ENCODE peak calls at places on chromosome 5, in four cellular contexts. H, O, V and L are unnamed samples.

GRCh38 chr5:112957970-112958773 is 18.4 kb upstream of the DCP2 start:
- DNase-seq in O (no peak), V (peak), H (peak), L (no peak)

GRCh38 chr5:151496041-151496484 is 48.7 kb downstream of the SLC36A1 start:
- DNase-seq in V (no peak), H (no peak), O (peak), L (no peak)

GRCh38 chr5:131534995-131535394 is 100.0 kb downstream of the RAPGEF6 start:
- DNase-seq in O (no peak), V (no peak), H (no peak), L (no peak)

GRCh38 chr5:68277427-68277826 is 61.9 kb downstream of the PIK3R1 start:
- DNase-seq in O (no peak), V (no peak), H (no peak), L (no peak)

GRCh38 chr5:33994845-33995244 is 10.4 kb upstream of the SLC45A2 start:
- DNase-seq in V (no peak), H (no peak), O (no peak), L (no peak)

GRCh38 chr5:13664377-13664776 is 280.1 kb downstream of the DNAH5 start:
- DNase-seq in H (no peak), O (no peak), V (no peak), L (no peak)

GRCh38 chr5:177982956-177983355 is 13.1 kb downstream of the PROP1 start:
- DNase-seq in V (no peak), O (no peak), H (no peak), L (no peak)

GRCh38 chr5:150295172-150295611 is 5.6 kb upstream of the CAMK2A start:
- DNase-seq in V (no peak), H (no peak), O (no peak), L (no peak)

GRCh38 chr5:170860818-170861217 is 1.0 kb upstream of the RANBP17 start:
- DNase-seq in O (no peak), V (no peak), H (no peak), L (no peak)

GRCh38 chr5:61640631-61641030 is 308.6 kb downstream of the ZSWIM6 start:
- DNase-seq in O (no peak), H (no peak), V (no peak), L (no peak)

GRCh38 chr5:157670662-157671591 is at the start of gene C5orf52:
- DNase-seq in V (peak), O (no peak), H (no peak), L (peak)

GRCh38 chr5:35420200-35420599 is 189.9 kb upstream of the PRLR start:
- DNase-seq in H (no peak), V (no peak), O (no peak), L (no peak)

GRCh38 chr5:38189031-38189632 is 69.2 kb upstream of the EGFLAM start:
- DNase-seq in H (no peak), O (no peak), V (no peak), L (no peak)

GRCh38 chr5:107968465-107968864 is 297.7 kb upstream of the EFNA5 start:
- DNase-seq in O (no peak), V (no peak), H (no peak), L (no peak)

GRCh38 chr5:149608936-149609502 is 27.7 kb downstream of the ARHGEF37 start:
- DNase-seq in O (no peak), V (no peak), H (no peak), L (no peak)

GRCh38 chr5:129460951-129461815 is 1.1 kb downstream of the ADAMTS19 start:
- DNase-seq in O (peak), V (no peak), H (peak), L (peak)

GRCh38 chr5:143106175-143106574 is 297.3 kb downstream of the NR3C1 start:
- DNase-seq in H (no peak), V (no peak), O (no peak), L (peak)

GRCh38 chr5:136013559-136013958 is 15.2 kb upstream of the TGFBI start:
- DNase-seq in V (no peak), O (no peak), H (no peak), L (no peak)

GRCh38 chr5:164235176-164235914 is 729.9 kb downstream of the MAT2B start:
- DNase-seq in V (no peak), O (no peak), H (no peak), L (no peak)

GRCh38 chr5:88745093-88745696 is 137.8 kb downstream of the MEF2C start:
- DNase-seq in V (no peak), H (no peak), O (no peak), L (no peak)

GRCh38 chr5:133930061-133930823 is 38.2 kb downstream of the C5orf15 start:
- DNase-seq in O (no peak), H (peak), V (no peak), L (no peak)

GRCh38 chr5:16179511-16179935 is at the start of gene MARCHF11:
- DNase-seq in V (no peak), H (no peak), O (peak), L (peak)

GRCh38 chr5:166251786-166252185 is 2039.7 kb upstream of the WWC1 start:
- DNase-seq in V (no peak), H (no peak), O (no peak), L (no peak)

GRCh38 chr5:176157656-176158055 is 80.6 kb upstream of the SIMC1 start:
- DNase-seq in V (no peak), H (no peak), O (no peak), L (no peak)

GRCh38 chr5:159048298-159048697 is 51.4 kb downstream of the EBF1 start:
- DNase-seq in H (no peak), V (no peak), O (no peak), L (no peak)

GRCh38 chr5:112333236-112333850 is 85.7 kb downstream of the EPB41L4A start:
- DNase-seq in O (no peak), H (no peak), V (no peak), L (no peak)

DNA sequence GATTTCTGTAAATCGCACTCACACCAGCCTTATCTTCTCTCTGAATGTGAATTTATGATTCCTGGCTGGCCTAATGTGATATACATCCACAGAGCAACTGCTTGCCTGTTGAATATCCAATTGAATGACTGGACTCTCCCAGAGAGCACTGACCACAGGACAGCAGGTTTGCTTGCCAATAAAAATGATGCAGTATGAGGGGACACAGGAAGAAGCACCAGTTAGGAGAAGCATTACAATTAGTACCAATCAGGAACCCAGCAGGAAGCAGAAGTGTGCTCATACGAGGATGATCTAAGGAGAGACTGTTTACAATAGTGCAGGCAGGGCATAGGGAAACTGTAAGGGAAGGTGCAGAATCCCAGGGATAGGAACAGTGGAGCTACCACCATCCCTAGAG is 127.2 kb upstream of the ZNF366 start:
- DNase-seq in O (no peak), V (no peak), H (no peak), L (no peak)
- TF ChIP-seq NRF1 in O (no peak), V (no peak), H (no peak), L (no peak)

GRCh38 chr5:52800394-52801213 is 12.9 kb downstream of the ITGA1 start:
- DNase-seq in O (peak), V (no peak), H (peak), L (peak)
- TF ChIP-seq CHD2 in O (no peak), V (no peak), H (no peak), L (no peak)

DNA sequence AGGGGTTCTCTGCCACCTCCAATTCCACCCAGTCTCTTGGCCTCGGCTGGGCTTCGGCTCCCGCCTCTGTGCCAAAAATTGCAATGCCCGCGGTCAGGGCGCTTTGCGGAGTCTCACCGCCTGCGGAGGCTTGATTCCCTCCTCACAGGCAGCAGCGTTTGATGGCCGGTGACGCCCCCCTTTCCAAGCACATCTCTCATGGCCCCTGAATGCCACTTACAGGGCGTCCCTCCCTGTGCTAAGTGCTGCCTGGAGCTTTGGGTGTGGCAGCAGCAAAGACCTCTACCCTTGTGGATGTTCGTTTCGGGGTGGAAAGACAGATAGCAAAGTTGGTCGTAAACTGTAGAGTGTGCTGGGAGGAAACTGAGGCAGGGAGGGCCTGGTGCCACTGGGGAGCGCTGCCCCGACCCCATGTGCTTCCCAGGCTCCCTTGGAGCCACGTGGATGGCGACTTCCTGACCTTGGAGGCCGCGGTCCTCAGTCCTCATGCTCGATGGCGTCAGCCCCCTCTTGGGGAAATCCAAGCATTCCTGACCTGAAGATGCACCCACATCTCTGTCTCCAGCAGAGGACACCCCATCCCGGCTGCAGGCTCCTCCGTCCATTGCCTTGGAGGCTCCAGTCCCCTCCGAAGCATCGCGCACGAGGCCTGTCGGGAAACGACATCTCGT is 249.2 kb upstream of the IRX4 start:
- DNase-seq in V (no peak), H (no peak), O (no peak), L (no peak)
- TF ChIP-seq NRF1 in V (no peak), H (no peak), O (no peak), L (no peak)

GRCh38 chr5:96725257-96725656 is 63.1 kb downstream of the CAST start:
- DNase-seq in H (no peak), O (no peak), V (no peak), L (no peak)
- TF ChIP-seq CHD2 in H (no peak), O (no peak), V (no peak), L (no peak)

GRCh38 chr5:59001154-59001553 is 418.3 kb downstream of the RAB3C start:
- DNase-seq in O (no peak), H (no peak), V (no peak), L (peak)

GRCh38 chr5:58998539-58998938 is 415.7 kb downstream of the RAB3C start:
- DNase-seq in V (no peak), H (no peak), O (no peak), L (no peak)

GRCh38 chr5:59002162-59002825 is 419.4 kb downstream of the RAB3C start:
- DNase-seq in V (no peak), H (no peak), O (no peak), L (no peak)

GRCh38 chr5:59001716-59002115 is 418.8 kb downstream of the RAB3C start:
- DNase-seq in O (no peak), H (no peak), V (no peak), L (no peak)

DNA sequence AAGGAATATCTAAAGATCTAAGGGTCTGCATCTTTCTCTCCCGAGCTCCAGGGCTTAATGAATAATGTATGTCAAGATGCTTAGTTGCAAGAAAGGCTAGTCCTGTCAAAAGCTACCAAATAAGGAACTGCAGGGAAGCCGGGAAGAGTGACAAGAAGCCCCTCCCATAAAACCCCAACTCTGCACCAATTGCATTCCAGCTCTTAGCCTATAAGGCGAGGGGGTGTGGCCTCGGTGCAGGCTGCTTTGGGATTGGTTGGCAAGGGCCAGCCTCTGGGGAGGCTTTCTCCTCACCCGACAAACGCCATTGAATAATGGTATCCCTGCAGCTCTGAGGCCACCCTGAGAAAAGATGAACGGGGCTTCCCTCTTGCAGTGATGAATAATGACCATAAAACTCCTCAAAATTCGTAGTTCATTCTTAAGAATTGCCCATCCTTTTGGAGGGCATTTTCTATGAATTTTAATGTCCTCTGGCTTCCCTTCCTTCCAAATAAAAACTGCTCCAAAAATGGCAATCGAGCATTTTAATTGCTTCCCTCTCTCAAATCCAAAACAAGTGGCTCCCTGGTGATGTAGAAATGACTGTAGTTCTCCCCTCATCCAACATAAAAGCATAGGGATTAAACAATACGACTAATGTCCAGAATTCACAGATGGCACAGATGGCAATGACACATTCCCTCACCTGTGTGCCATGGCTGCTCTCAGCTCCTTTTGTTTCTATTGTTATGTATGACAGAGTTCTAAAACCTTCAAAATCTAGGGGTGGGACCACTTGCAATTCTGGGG is 417.1 kb downstream of the RAB3C start:
- DNase-seq in V (no peak), H (peak), O (peak), L (peak)
- TF ChIP-seq NRF1 in V (no peak), H (no peak), O (no peak), L (no peak)